ENCODE peak calls at places on chromosome 6, in nine cellular contexts. One of them, this sample, is unnamed. For H3K9me3 and H3K4me1, the result is how much of the 10 kb centered on the place peaks cover.

GRCh38 chr6:168376811-168377480 is 57.4 kb upstream of the DACT2 start:
- DNase-seq in right lobe of liver: no peak
- DNase-seq in CD8-positive, alpha-beta memory T cell: no peak
- DNase-seq in PC-3: no peak
- DNase-seq in stomach: no peak
- DNase-seq in mammary epithelial cell: no peak
- DNase-seq in breast epithelium: no peak
- DNase-seq in left ventricle myocardium inferior: no peak
- DNase-seq in neural progenitor cell: no peak
- DNase-seq in this sample: no peak

GRCh38 chr6:46948699-46949098 is 27.0 kb upstream of the ADGRF5 start:
- DNase-seq in right lobe of liver: no peak
- DNase-seq in CD8-positive, alpha-beta memory T cell: no peak
- DNase-seq in PC-3: no peak
- DNase-seq in stomach: no peak
- DNase-seq in mammary epithelial cell: peak
- DNase-seq in breast epithelium: no peak
- DNase-seq in left ventricle myocardium inferior: no peak
- DNase-seq in neural progenitor cell: peak
- DNase-seq in this sample: no peak

GRCh38 chr6:96816182-96816888 is 20.9 kb downstream of the GPR63 start:
- DNase-seq in right lobe of liver: no peak
- DNase-seq in CD8-positive, alpha-beta memory T cell: no peak
- DNase-seq in PC-3: no peak
- DNase-seq in stomach: no peak
- DNase-seq in mammary epithelial cell: no peak
- DNase-seq in breast epithelium: no peak
- DNase-seq in left ventricle myocardium inferior: no peak
- DNase-seq in neural progenitor cell: peak
- DNase-seq in this sample: no peak

GRCh38 chr6:9516207-9516606 is 898.7 kb downstream of the TFAP2A start:
- DNase-seq in right lobe of liver: no peak
- DNase-seq in CD8-positive, alpha-beta memory T cell: no peak
- DNase-seq in PC-3: peak
- DNase-seq in stomach: peak
- DNase-seq in mammary epithelial cell: peak
- DNase-seq in breast epithelium: no peak
- DNase-seq in left ventricle myocardium inferior: no peak
- DNase-seq in neural progenitor cell: peak
- DNase-seq in this sample: no peak

GRCh38 chr6:103534107-103534506 is 1325.6 kb downstream of the HACE1 start:
- DNase-seq in right lobe of liver: no peak
- DNase-seq in CD8-positive, alpha-beta memory T cell: no peak
- DNase-seq in PC-3: no peak
- DNase-seq in stomach: no peak
- DNase-seq in mammary epithelial cell: no peak
- DNase-seq in breast epithelium: no peak
- DNase-seq in left ventricle myocardium inferior: no peak
- DNase-seq in neural progenitor cell: no peak
- DNase-seq in this sample: no peak

GRCh38 chr6:132147530-132148011 is 196.4 kb upstream of the CCN2 start:
- DNase-seq in right lobe of liver: no peak
- DNase-seq in CD8-positive, alpha-beta memory T cell: no peak
- DNase-seq in PC-3: no peak
- DNase-seq in stomach: no peak
- DNase-seq in mammary epithelial cell: no peak
- DNase-seq in breast epithelium: no peak
- DNase-seq in left ventricle myocardium inferior: no peak
- DNase-seq in neural progenitor cell: no peak
- DNase-seq in this sample: peak

GRCh38 chr6:4802312-4802935 is 26.2 kb downstream of the CDYL start:
- DNase-seq in right lobe of liver: no peak
- DNase-seq in CD8-positive, alpha-beta memory T cell: no peak
- DNase-seq in PC-3: no peak
- DNase-seq in stomach: no peak
- DNase-seq in mammary epithelial cell: no peak
- DNase-seq in breast epithelium: no peak
- DNase-seq in left ventricle myocardium inferior: no peak
- DNase-seq in neural progenitor cell: no peak
- DNase-seq in this sample: no peak

GRCh38 chr6:15977050-15977449 is 151.8 kb upstream of the MYLIP start:
- DNase-seq in right lobe of liver: no peak
- DNase-seq in CD8-positive, alpha-beta memory T cell: no peak
- DNase-seq in PC-3: no peak
- DNase-seq in stomach: no peak
- DNase-seq in mammary epithelial cell: no peak
- DNase-seq in breast epithelium: no peak
- DNase-seq in left ventricle myocardium inferior: no peak
- DNase-seq in neural progenitor cell: no peak
- DNase-seq in this sample: no peak

GRCh38 chr6:160450849-160451248 is 102.7 kb downstream of the SLC22A3 start:
- DNase-seq in right lobe of liver: no peak
- DNase-seq in CD8-positive, alpha-beta memory T cell: no peak
- DNase-seq in PC-3: no peak
- DNase-seq in stomach: no peak
- DNase-seq in mammary epithelial cell: no peak
- DNase-seq in breast epithelium: no peak
- DNase-seq in left ventricle myocardium inferior: no peak
- DNase-seq in neural progenitor cell: no peak
- DNase-seq in this sample: no peak

GRCh38 chr6:155186052-155186658 is 77.7 kb upstream of the CLDN20 start:
- DNase-seq in right lobe of liver: no peak
- DNase-seq in CD8-positive, alpha-beta memory T cell: no peak
- DNase-seq in PC-3: peak
- DNase-seq in stomach: no peak
- DNase-seq in mammary epithelial cell: peak
- DNase-seq in breast epithelium: no peak
- DNase-seq in left ventricle myocardium inferior: no peak
- DNase-seq in neural progenitor cell: no peak
- DNase-seq in this sample: no peak

GRCh38 chr6:19039287-19039686 is 652.1 kb downstream of the RNF144B start:
- DNase-seq in right lobe of liver: no peak
- DNase-seq in CD8-positive, alpha-beta memory T cell: no peak
- DNase-seq in PC-3: no peak
- DNase-seq in stomach: no peak
- DNase-seq in mammary epithelial cell: no peak
- DNase-seq in breast epithelium: no peak
- DNase-seq in left ventricle myocardium inferior: no peak
- DNase-seq in neural progenitor cell: no peak
- DNase-seq in this sample: no peak

GRCh38 chr6:33375143-33375649 is 16.4 kb upstream of the KIFC1 start:
- DNase-seq in right lobe of liver: peak
- DNase-seq in CD8-positive, alpha-beta memory T cell: no peak
- DNase-seq in PC-3: peak
- DNase-seq in stomach: peak
- DNase-seq in mammary epithelial cell: peak
- DNase-seq in breast epithelium: peak
- DNase-seq in left ventricle myocardium inferior: peak
- DNase-seq in neural progenitor cell: no peak
- DNase-seq in this sample: peak

GRCh38 chr6:151098166-151098565 is 141.6 kb upstream of the AKAP12 start:
- DNase-seq in right lobe of liver: peak
- DNase-seq in CD8-positive, alpha-beta memory T cell: no peak
- DNase-seq in PC-3: no peak
- DNase-seq in stomach: no peak
- DNase-seq in mammary epithelial cell: no peak
- DNase-seq in breast epithelium: no peak
- DNase-seq in left ventricle myocardium inferior: no peak
- DNase-seq in neural progenitor cell: no peak
- DNase-seq in this sample: no peak

GRCh38 chr6:10659697-10660348 is 34.6 kb downstream of the C6orf52 start:
- DNase-seq in right lobe of liver: no peak
- DNase-seq in CD8-positive, alpha-beta memory T cell: no peak
- DNase-seq in PC-3: no peak
- DNase-seq in stomach: peak
- DNase-seq in mammary epithelial cell: no peak
- DNase-seq in breast epithelium: no peak
- DNase-seq in left ventricle myocardium inferior: peak
- DNase-seq in neural progenitor cell: peak
- DNase-seq in this sample: no peak

GRCh38 chr6:52731719-52732118 is 31.6 kb downstream of the GSTA2 start:
- DNase-seq in right lobe of liver: no peak
- DNase-seq in CD8-positive, alpha-beta memory T cell: no peak
- DNase-seq in PC-3: no peak
- DNase-seq in stomach: no peak
- DNase-seq in mammary epithelial cell: no peak
- DNase-seq in breast epithelium: no peak
- DNase-seq in left ventricle myocardium inferior: no peak
- DNase-seq in neural progenitor cell: peak
- DNase-seq in this sample: peak

GRCh38 chr6:156437084-156437879 is 339.9 kb upstream of the ARID1B start:
- DNase-seq in right lobe of liver: no peak
- DNase-seq in CD8-positive, alpha-beta memory T cell: no peak
- DNase-seq in PC-3: peak
- DNase-seq in stomach: no peak
- DNase-seq in mammary epithelial cell: no peak
- DNase-seq in breast epithelium: no peak
- DNase-seq in left ventricle myocardium inferior: no peak
- DNase-seq in neural progenitor cell: no peak
- DNase-seq in this sample: no peak

GRCh38 chr6:117483004-117483644 is 650 bp downstream of the DCBLD1 start:
- DNase-seq in right lobe of liver: peak
- DNase-seq in CD8-positive, alpha-beta memory T cell: peak
- DNase-seq in PC-3: peak
- DNase-seq in stomach: peak
- DNase-seq in mammary epithelial cell: peak
- DNase-seq in breast epithelium: peak
- DNase-seq in left ventricle myocardium inferior: peak
- DNase-seq in neural progenitor cell: peak
- DNase-seq in this sample: peak

GRCh38 chr6:31216208-31216898 is 45.9 kb upstream of the POU5F1 start:
- DNase-seq in right lobe of liver: no peak
- DNase-seq in CD8-positive, alpha-beta memory T cell: no peak
- DNase-seq in PC-3: no peak
- DNase-seq in stomach: no peak
- DNase-seq in mammary epithelial cell: peak
- DNase-seq in breast epithelium: no peak
- DNase-seq in left ventricle myocardium inferior: no peak
- DNase-seq in neural progenitor cell: no peak
- DNase-seq in this sample: no peak

GRCh38 chr6:150741633-150742200 is 123.8 kb upstream of the MTHFD1L start:
- DNase-seq in right lobe of liver: no peak
- DNase-seq in CD8-positive, alpha-beta memory T cell: no peak
- DNase-seq in PC-3: peak
- DNase-seq in stomach: no peak
- DNase-seq in mammary epithelial cell: no peak
- DNase-seq in breast epithelium: no peak
- DNase-seq in left ventricle myocardium inferior: no peak
- DNase-seq in neural progenitor cell: peak
- DNase-seq in this sample: peak

GRCh38 chr6:66558189-66558588 is 851.2 kb upstream of the EYS start:
- DNase-seq in right lobe of liver: no peak
- DNase-seq in CD8-positive, alpha-beta memory T cell: no peak
- DNase-seq in PC-3: peak
- DNase-seq in stomach: no peak
- DNase-seq in mammary epithelial cell: no peak
- DNase-seq in breast epithelium: no peak
- DNase-seq in left ventricle myocardium inferior: no peak
- DNase-seq in neural progenitor cell: no peak
- DNase-seq in this sample: peak
- H3K9me3 ChIP-seq in right lobe of liver: under half
- H3K9me3 ChIP-seq in CD8-positive, alpha-beta memory T cell: under half
- H3K9me3 ChIP-seq in PC-3: under half
- H3K9me3 ChIP-seq in stomach: under half
- H3K9me3 ChIP-seq in mammary epithelial cell: under half
- H3K9me3 ChIP-seq in breast epithelium: under half
- H3K9me3 ChIP-seq in left ventricle myocardium inferior: half or more
- H3K9me3 ChIP-seq in neural progenitor cell: under half
- H3K9me3 ChIP-seq in this sample: under half

GRCh38 chr6:13233106-13233505 is 95.2 kb downstream of the TBC1D7 start:
- DNase-seq in right lobe of liver: no peak
- DNase-seq in CD8-positive, alpha-beta memory T cell: no peak
- DNase-seq in PC-3: no peak
- DNase-seq in stomach: no peak
- DNase-seq in mammary epithelial cell: no peak
- DNase-seq in breast epithelium: no peak
- DNase-seq in left ventricle myocardium inferior: no peak
- DNase-seq in neural progenitor cell: no peak
- DNase-seq in this sample: no peak
- H3K4me1 ChIP-seq in right lobe of liver: under half
- H3K4me1 ChIP-seq in CD8-positive, alpha-beta memory T cell: under half
- H3K4me1 ChIP-seq in PC-3: under half
- H3K4me1 ChIP-seq in stomach: under half
- H3K4me1 ChIP-seq in mammary epithelial cell: under half
- H3K4me1 ChIP-seq in breast epithelium: under half
- H3K4me1 ChIP-seq in left ventricle myocardium inferior: under half
- H3K4me1 ChIP-seq in neural progenitor cell: under half
- H3K4me1 ChIP-seq in this sample: under half

GRCh38 chr6:142395266-142395665 is 93.5 kb downstream of the ADGRG6 start:
- DNase-seq in right lobe of liver: no peak
- DNase-seq in CD8-positive, alpha-beta memory T cell: no peak
- DNase-seq in PC-3: no peak
- DNase-seq in stomach: no peak
- DNase-seq in mammary epithelial cell: no peak
- DNase-seq in breast epithelium: no peak
- DNase-seq in left ventricle myocardium inferior: no peak
- DNase-seq in neural progenitor cell: no peak
- DNase-seq in this sample: no peak
- H3K4me3 ChIP-seq in right lobe of liver: no peak
- H3K4me3 ChIP-seq in CD8-positive, alpha-beta memory T cell: peak
- H3K4me3 ChIP-seq in PC-3: no peak
- H3K4me3 ChIP-seq in stomach: no peak
- H3K4me3 ChIP-seq in mammary epithelial cell: no peak
- H3K4me3 ChIP-seq in breast epithelium: no peak
- H3K4me3 ChIP-seq in left ventricle myocardium inferior: no peak
- H3K4me3 ChIP-seq in neural progenitor cell: no peak
- H3K4me3 ChIP-seq in this sample: no peak

DNA sequence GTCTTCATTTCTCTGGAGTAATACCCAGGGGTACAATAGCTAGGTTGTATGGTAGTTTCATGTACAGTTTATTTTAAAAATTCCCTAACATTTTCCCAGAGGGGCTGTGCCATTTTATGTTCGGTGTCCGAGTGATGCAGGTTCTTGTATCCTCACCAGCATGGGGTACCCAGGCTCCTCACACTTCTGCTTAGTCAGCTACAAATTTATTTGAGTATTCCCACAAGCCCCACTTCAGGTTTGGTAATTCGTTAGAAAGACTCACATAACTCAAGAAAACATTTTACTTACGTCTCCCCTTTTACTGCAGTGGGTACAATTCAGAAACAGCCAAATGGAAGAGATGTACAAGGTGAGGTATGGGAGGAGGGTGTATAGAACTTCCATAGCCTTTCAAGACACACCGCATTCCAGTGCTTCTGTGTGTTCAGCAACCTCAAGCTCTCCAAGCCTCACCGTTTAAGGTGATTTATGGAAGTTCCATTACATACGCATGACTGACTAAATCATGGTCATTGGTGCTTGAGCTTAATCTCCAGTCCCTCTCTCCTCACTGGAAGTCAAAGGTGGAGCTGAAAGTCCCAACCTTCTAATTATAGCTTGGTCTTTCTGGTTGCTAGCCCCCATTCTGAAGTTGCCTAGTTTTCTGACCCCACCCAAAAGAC is 18.1 kb downstream of the RIPK1 start:
- DNase-seq in right lobe of liver: no peak
- DNase-seq in CD8-positive, alpha-beta memory T cell: no peak
- DNase-seq in PC-3: no peak
- DNase-seq in stomach: no peak
- DNase-seq in mammary epithelial cell: no peak
- DNase-seq in breast epithelium: no peak
- DNase-seq in left ventricle myocardium inferior: no peak
- DNase-seq in neural progenitor cell: no peak
- DNase-seq in this sample: no peak
- H3K9me3 ChIP-seq in right lobe of liver: under half
- H3K9me3 ChIP-seq in CD8-positive, alpha-beta memory T cell: under half
- H3K9me3 ChIP-seq in PC-3: under half
- H3K9me3 ChIP-seq in stomach: under half
- H3K9me3 ChIP-seq in mammary epithelial cell: under half
- H3K9me3 ChIP-seq in breast epithelium: under half
- H3K9me3 ChIP-seq in left ventricle myocardium inferior: under half
- H3K9me3 ChIP-seq in neural progenitor cell: under half
- H3K9me3 ChIP-seq in this sample: under half

This sample was measured in A673.